ENCODE peak calls at places on chromosomes 4 and X, in eight cellular contexts. I is activated CD8-positive, alpha-beta memory T cell treated with anti-CD3 and anti-CD28 coated beads for 48 hours; T is H4; A is NCI-H510A treated with DMSO at 0.1 percent for 48 hours; M is EH; H is ovary; S is stimulated activated naive CD4-positive, alpha-beta T cell treated with Interleukin-2 at 50 U/mL for 16 hours; D is glomerular endothelial cell. U is an unnamed sample.

GRCh38 chrX:88425739-88426138 is 321.3 kb upstream of the CPXCR1 start:
- DNase-seq in I (no peak), T (peak), A (peak), M (no peak), H (no peak), S (no peak), D (no peak), U (no peak)

GRCh38 chrX:34382416-34382815 is 250.3 kb upstream of the FAM47A start:
- DNase-seq in I (no peak), T (no peak), A (no peak), M (peak), H (no peak), S (no peak), D (no peak), U (no peak)

GRCh38 chr4:110104661-110105060 is 93.8 kb downstream of the ELOVL6 start:
- DNase-seq in I (no peak), T (no peak), A (no peak), M (no peak), H (no peak), S (no peak), D (no peak), U (no peak)

GRCh38 chrX:44844204-44844603 is 383 bp downstream of the DUSP21 start:
- DNase-seq in I (no peak), T (no peak), A (no peak), M (no peak), H (no peak), S (no peak), D (no peak), U (no peak)

GRCh38 chr4:126182801-126183200 is 868.0 kb downstream of the FAT4 start:
- DNase-seq in I (no peak), T (no peak), A (no peak), M (no peak), H (no peak), S (no peak), D (no peak), U (no peak)

GRCh38 chrX:124274438-124275166 is 57.9 kb upstream of the TEX13D start:
- DNase-seq in I (no peak), T (no peak), A (peak), M (no peak), H (no peak), S (no peak), D (no peak), U (peak)

GRCh38 chr4:186021461-186022167 is 47.3 kb upstream of the TLR3 start:
- DNase-seq in I (no peak), T (peak), A (peak), M (peak), H (peak), S (no peak), D (no peak), U (peak)

GRCh38 chrX:68633981-68634380 is 13.5 kb upstream of the STARD8 start:
- DNase-seq in I (no peak), T (no peak), A (no peak), M (peak), H (no peak), S (no peak), D (no peak), U (no peak)

GRCh38 chr4:55321707-55322264 is 24.3 kb upstream of the SRD5A3 start:
- DNase-seq in I (peak), T (peak), A (peak), M (peak), H (peak), S (peak), D (peak), U (no peak)

GRCh38 chr4:6200011-6200921 is at the start of gene JAKMIP1:
- DNase-seq in I (peak), T (no peak), A (no peak), M (peak), H (peak), S (peak), D (no peak), U (peak)

GRCh38 chr4:23034726-23035125 is 342.0 kb downstream of the GBA3 start:
- DNase-seq in I (no peak), T (peak), A (no peak), M (peak), H (no peak), S (no peak), D (no peak), U (no peak)

GRCh38 chr4:152734015-152734698 is 45.4 kb downstream of the TIGD4 start:
- DNase-seq in I (no peak), T (no peak), A (no peak), M (no peak), H (no peak), S (no peak), D (no peak), U (no peak)

GRCh38 chrX:144601010-144601409 is 646.3 kb upstream of the SPANXN1 start:
- DNase-seq in I (no peak), T (no peak), A (no peak), M (no peak), H (no peak), S (no peak), D (no peak), U (no peak)

GRCh38 chr4:25722964-25723363 is 67.3 kb downstream of the SLC34A2 start:
- DNase-seq in I (no peak), T (no peak), A (no peak), M (no peak), H (no peak), S (no peak), D (no peak), U (no peak)

GRCh38 chrX:22186165-22186564 is 86.5 kb upstream of the CBLL2 start:
- DNase-seq in I (no peak), T (no peak), A (no peak), M (no peak), H (no peak), S (no peak), D (no peak), U (no peak)

GRCh38 chrX:126719208-126719607 is 100.3 kb upstream of the PRR32 start:
- DNase-seq in I (no peak), T (no peak), A (no peak), M (no peak), H (no peak), S (no peak), D (no peak), U (no peak)

U was measured in heart right ventricle.